ENCODE peak calls at places on chromosomes 5 and 9, in six cellular contexts. X is upper lobe of right lung, M is body of pancreas, O is foreskin keratinocyte, K is fibroblast of lung, T is upper lobe of left lung. S is an unnamed sample.

GRCh38 chr5:59769832-59770231 is 123.7 kb downstream of the PDE4D start:
- DNase-seq in X (no peak), M (no peak), O (no peak), K (no peak), T (no peak), S (no peak)

GRCh38 chr5:87393331-87393730 is 19.4 kb downstream of the CCNH start:
- DNase-seq in X (no peak), M (no peak), O (peak; percentile 54), K (peak; percentile 89), T (no peak), S (peak; percentile 61)

GRCh38 chr9:107819772-107820171 is 330.2 kb upstream of the KLF4 start:
- DNase-seq in X (peak; percentile 75), M (no peak), O (no peak), K (no peak), T (peak; percentile 68), S (no peak)

GRCh38 chr5:150001660-150002493 is 1.3 kb downstream of the HMGXB3 start:
- DNase-seq in X (no peak), M (peak; percentile 35), O (no peak), K (peak; percentile 78), T (no peak), S (no peak)

GRCh38 chr5:61467766-61468482 is 135.9 kb downstream of the ZSWIM6 start:
- DNase-seq in X (no peak), M (no peak), O (no peak), K (peak; percentile 35), T (no peak), S (peak; percentile 8)

GRCh38 chr9:127937383-127938297 is at the start of gene DPM2:
- DNase-seq in X (peak; percentile 90), M (peak; percentile 71), O (no peak), K (peak; percentile 80), T (peak; percentile 93), S (no peak)

GRCh38 chr9:91836515-91836914 is 113.5 kb downstream of the ROR2 start:
- DNase-seq in X (no peak), M (no peak), O (no peak), K (no peak), T (peak; percentile 68), S (no peak)

GRCh38 chr9:130117816-130118632 is 54.2 kb upstream of the NCS1 start:
- DNase-seq in X (no peak), M (no peak), O (no peak), K (peak; percentile 61), T (no peak), S (no peak)

GRCh38 chr9:115042781-115043509 is 75.0 kb downstream of the TNC start:
- DNase-seq in X (no peak), M (no peak), O (no peak), K (no peak), T (no peak), S (no peak)

GRCh38 chr5:81825237-81825636 is 74.3 kb upstream of the SSBP2 start:
- DNase-seq in X (no peak), M (peak; percentile 26), O (peak; percentile 46), K (peak; percentile 85), T (no peak), S (peak; percentile 47)

GRCh38 chr9:117413346-117414219 is 1.3 kb downstream of the ASTN2 start:
- DNase-seq in X (no peak), M (no peak), O (no peak), K (no peak), T (peak; percentile 61), S (no peak)

GRCh38 chr5:50667079-50667652 is 729 bp downstream of the PARP8 start:
- DNase-seq in X (peak; percentile 86), M (peak; percentile 57), O (no peak), K (peak; percentile 63), T (peak; percentile 94), S (no peak)

GRCh38 chr5:145680744-145681143 is 154.4 kb downstream of the PRELID2 start:
- DNase-seq in X (no peak), M (no peak), O (no peak), K (no peak), T (no peak), S (no peak)

GRCh38 chr9:80692751-80693150 is 996.6 kb downstream of the TLE1 start:
- DNase-seq in X (no peak), M (no peak), O (no peak), K (no peak), T (no peak), S (no peak)

GRCh38 chr5:10736808-10737207 is 24.2 kb downstream of the DAP start:
- DNase-seq in X (no peak), M (no peak), O (no peak), K (no peak), T (peak; percentile 28), S (no peak)

GRCh38 chr5:168770036-168770498 is 190.9 kb upstream of the PANK3 start:
- DNase-seq in X (no peak), M (no peak), O (no peak), K (no peak), T (no peak), S (no peak)

GRCh38 chr5:143610946-143611345 is 201.0 kb upstream of the HMHB1 start:
- DNase-seq in X (no peak), M (no peak), O (no peak), K (no peak), T (no peak), S (no peak)

GRCh38 chr5:56088967-56089829 is 94.4 kb upstream of the IL6ST start:
- DNase-seq in X (no peak), M (no peak), O (peak; percentile 64), K (no peak), T (no peak), S (no peak)

GRCh38 chr5:178398856-178399722 is 166.5 kb upstream of the PHYKPL start:
- DNase-seq in X (peak; percentile 48), M (no peak), O (no peak), K (no peak), T (peak; percentile 36), S (no peak)

GRCh38 chr5:95951916-95952315 is 9.7 kb downstream of the ELL2 start:
- DNase-seq in X (no peak), M (no peak), O (no peak), K (no peak), T (no peak), S (no peak)

GRCh38 chr5:14775857-14776256 is 95.7 kb downstream of the ANKH start:
- DNase-seq in X (no peak), M (no peak), O (no peak), K (peak; percentile 25), T (peak; percentile 47), S (no peak)

GRCh38 chr9:137632432-137633161 is 13.8 kb downstream of the EHMT1 start:
- DNase-seq in X (no peak), M (no peak), O (no peak), K (no peak), T (no peak), S (no peak)

GRCh38 chr9:32403567-32403966 is 19.1 kb downstream of the ACO1 start:
- DNase-seq in X (no peak), M (no peak), O (no peak), K (no peak), T (no peak), S (no peak)

GRCh38 chr5:144451187-144451973 is 280.7 kb downstream of the KCTD16 start:
- DNase-seq in X (no peak), M (no peak), O (no peak), K (peak; percentile 28), T (no peak), S (no peak)

GRCh38 chr9:126151671-126152050 is 175.0 kb upstream of the MVB12B start:
- DNase-seq in X (peak; percentile 58), M (no peak), O (no peak), K (no peak), T (no peak), S (no peak)

GRCh38 chr5:169071-169727 is 22.1 kb upstream of the LRRC14B start:
- DNase-seq in X (peak; percentile 86), M (peak; percentile 24), O (no peak), K (peak; percentile 84), T (peak; percentile 91), S (peak; percentile 89)

GRCh38 chr5:157233515-157233914 is 32.4 kb upstream of the CYFIP2 start:
- DNase-seq in X (no peak), M (no peak), O (no peak), K (no peak), T (no peak), S (no peak)

GRCh38 chr5:68074633-68075032 is 140.9 kb upstream of the PIK3R1 start:
- DNase-seq in X (no peak), M (no peak), O (no peak), K (no peak), T (no peak), S (no peak)

GRCh38 chr9:96031366-96031824 is 155.9 kb downstream of the ERCC6L2 start:
- DNase-seq in X (no peak), M (peak; percentile 79), O (no peak), K (peak; percentile 73), T (peak; percentile 88), S (no peak)

DNA sequence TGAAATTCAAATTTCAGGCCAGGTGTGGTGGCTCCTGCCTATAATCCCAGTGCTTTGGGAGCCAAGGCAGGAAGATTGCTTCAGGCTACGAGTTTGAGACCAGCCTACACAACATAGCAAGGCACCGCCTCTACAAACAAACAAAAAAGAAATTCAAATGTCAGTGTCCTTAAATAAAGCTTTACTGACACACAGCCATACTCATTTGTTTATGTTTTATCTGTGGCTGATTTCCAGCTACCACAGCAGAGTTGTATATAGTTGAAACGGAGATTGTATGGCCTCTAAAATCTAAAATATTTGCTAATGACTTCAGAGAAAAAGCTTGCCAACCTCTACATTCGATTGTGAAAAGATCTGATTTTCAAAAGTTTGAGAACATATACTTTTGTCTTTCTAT is 15.4 kb downstream of the SHLD3 start:
- DNase-seq in X (no peak), M (no peak), O (no peak), K (peak; percentile 53), T (no peak), S (no peak)
- TF ChIP-seq CTCF in X (no peak), M (no peak), O (no peak), K (no peak), T (no peak), S (no peak)

DNA sequence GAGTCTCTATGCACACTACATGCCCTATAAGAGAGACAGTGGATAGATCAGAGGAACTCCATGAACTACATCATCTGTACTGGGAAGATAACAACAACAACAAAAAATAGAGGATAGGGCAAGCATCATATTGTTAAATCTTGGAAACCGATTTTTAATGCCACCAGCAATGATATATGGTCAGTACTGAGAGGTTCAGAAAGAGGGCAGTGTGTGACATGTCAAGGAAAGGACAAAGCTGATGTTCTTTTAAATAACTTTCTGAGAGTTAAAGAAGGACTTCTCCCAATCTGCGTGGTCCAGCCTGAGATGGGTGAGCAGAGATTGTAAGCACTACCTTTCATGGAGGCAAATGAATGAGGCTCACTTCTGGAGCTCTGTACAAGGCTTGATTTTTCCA is 62.0 kb upstream of the PHF24 start:
- DNase-seq in X (no peak), M (no peak), O (no peak), K (no peak), T (no peak), S (no peak)
- H3K27me3 ChIP-seq in X (peaks cover 3% of the 10 kb centered on the region), M (no peaks in the 10 kb centered on the region), O (peaks cover 44% of the 10 kb centered on the region), K (peaks cover 21% of the 10 kb centered on the region), T (no peaks in the 10 kb centered on the region), S (peaks cover 11% of the 10 kb centered on the region)

DNA sequence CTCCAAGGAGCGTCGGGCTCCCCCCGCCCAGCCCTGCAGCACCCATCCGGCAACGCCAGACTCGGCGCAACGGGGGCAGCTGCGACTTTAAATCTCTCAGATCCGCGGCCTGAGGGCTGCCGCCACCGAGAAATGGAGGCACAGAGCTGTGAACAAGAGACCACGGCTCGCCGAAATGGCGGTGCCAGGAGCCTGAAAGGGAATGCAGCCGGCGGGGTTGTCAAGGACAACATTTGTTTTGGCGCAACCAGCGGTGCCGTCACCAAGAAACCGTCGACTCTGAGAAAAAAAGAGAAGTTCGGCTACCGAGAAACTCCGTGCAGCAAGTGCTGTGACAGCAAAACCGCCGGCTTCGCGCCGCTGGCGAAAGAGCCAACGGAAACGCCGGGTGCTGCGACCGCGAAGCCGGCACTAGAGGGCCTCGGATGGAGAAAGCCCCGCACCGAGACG is 2.1 kb upstream of the ANXA2R start:
- DNase-seq in X (peak; percentile 90), M (peak; percentile 76), O (no peak), K (peak; percentile 76), T (peak; percentile 94), S (no peak)
- TF ChIP-seq CTCF in X (peak; percentile 16), M (no peak), O (peak; percentile 36), K (no peak), T (no peak), S (peak; percentile 36)

GRCh38 chr9:120693609-120694008 is 20.7 kb downstream of the MEGF9 start:
- DNase-seq in X (no peak), M (no peak), O (no peak), K (peak; percentile 25), T (no peak), S (no peak)
- H3K27me3 ChIP-seq in X (no peaks in the 10 kb centered on the region), M (no peaks in the 10 kb centered on the region), O (no peaks in the 10 kb centered on the region), K (no peaks in the 10 kb centered on the region), T (no peaks in the 10 kb centered on the region), S (no peaks in the 10 kb centered on the region)